ENCODE peak calls at places on chromosomes 12 and 14, in six cellular contexts. G is SW480, Q is suprapubic skin, V is NCI-H1105, T is NCI-H1417, P is thyroid gland. C is an unnamed sample.

GRCh38 chr12:4763549-4763948 is 43.3 kb downstream of the GALNT8 start:
- DNase-seq in G (peak; percentile 26), Q (no peak), V (peak; percentile 76), T (no peak), P (peak; percentile 24), C (peak; percentile 86)

GRCh38 chr12:113688313-113688712 is 216.6 kb upstream of the LHX5 start:
- DNase-seq in G (no peak), Q (no peak), V (no peak), T (no peak), P (no peak), C (no peak)

GRCh38 chr12:3977621-3978020 is 104.4 kb upstream of the PARP11 start:
- DNase-seq in G (no peak), Q (no peak), V (no peak), T (no peak), P (no peak), C (no peak)

GRCh38 chr14:79150226-79150625 is 980.1 kb downstream of the NRXN3 start:
- DNase-seq in G (no peak), Q (no peak), V (no peak), T (no peak), P (no peak), C (no peak)

GRCh38 chr14:92759300-92759678 is 10.9 kb upstream of the LGMN start:
- DNase-seq in G (peak; percentile 84), Q (no peak), V (no peak), T (peak; percentile 13), P (peak; percentile 29), C (no peak)

GRCh38 chr12:15632708-15633107 is 156.5 kb downstream of the EPS8 start:
- DNase-seq in G (no peak), Q (no peak), V (no peak), T (no peak), P (no peak), C (no peak)

GRCh38 chr14:106605548-106606448 is 1079.4 kb downstream of the TMEM121 start:
- DNase-seq in G (peak; percentile 58), Q (no peak), V (no peak), T (peak; percentile 40), P (peak; percentile 3), C (peak; percentile 88)

GRCh38 chr14:53355581-53356112 is 202.5 kb upstream of the DDHD1 start:
- DNase-seq in G (peak; percentile 7), Q (no peak), V (no peak), T (peak; percentile 92), P (no peak), C (no peak)

GRCh38 chr12:108955225-108955835 is 65.5 kb downstream of the SVOP start:
- DNase-seq in G (peak; percentile 54), Q (no peak), V (peak; percentile 82), T (peak; percentile 75), P (peak; percentile 76), C (no peak)

GRCh38 chr12:49253033-49253623 is 11.8 kb upstream of the TUBA1C start:
- DNase-seq in G (no peak), Q (no peak), V (no peak), T (no peak), P (no peak), C (no peak)

GRCh38 chr12:42473561-42473960 is 116.0 kb downstream of the PRICKLE1 start:
- DNase-seq in G (no peak), Q (no peak), V (no peak), T (no peak), P (no peak), C (no peak)

GRCh38 chr14:30854492-30854891 is 19.9 kb upstream of the COCH start:
- DNase-seq in G (no peak), Q (no peak), V (no peak), T (no peak), P (no peak), C (no peak)

GRCh38 chr14:67704484-67705089 is 2.9 kb downstream of the RDH12 start:
- DNase-seq in G (peak; percentile 80), Q (no peak), V (peak; percentile 65), T (peak; percentile 90), P (no peak), C (peak; percentile 45)

GRCh38 chr12:127205781-127206535 is 1061.0 kb upstream of the TMEM132C start:
- DNase-seq in G (no peak), Q (no peak), V (no peak), T (no peak), P (no peak), C (no peak)

GRCh38 chr14:43471595-43471994 is 1035.5 kb downstream of the FSCB start:
- DNase-seq in G (no peak), Q (no peak), V (no peak), T (no peak), P (no peak), C (no peak)

GRCh38 chr12:80064269-80064668 is 35.1 kb upstream of the OTOGL start:
- DNase-seq in G (no peak), Q (no peak), V (no peak), T (no peak), P (no peak), C (no peak)

GRCh38 chr12:13534645-13535398 is 338.3 kb downstream of the EMP1 start:
- DNase-seq in G (peak; percentile 54), Q (peak; percentile 67), V (peak; percentile 68), T (peak; percentile 73), P (peak; percentile 81), C (peak; percentile 50)

GRCh38 chr12:2194571-2194970 is 141.8 kb downstream of the CACNA1C start:
- DNase-seq in G (no peak), Q (no peak), V (no peak), T (no peak), P (no peak), C (no peak)

GRCh38 chr12:2298556-2299195 is 245.9 kb downstream of the CACNA1C start:
- DNase-seq in G (no peak), Q (no peak), V (no peak), T (no peak), P (no peak), C (no peak)